ENCODE peak calls at places on chromosomes 3 and 15, in nine cellular contexts. J is hepatocyte, I is WTC11, X is glutamatergic neuron, R is tibial artery, Q is adrenal gland, Y is endothelial cell, W is fibroblast of the aortic adventitia, M is tibial nerve. S is an unnamed sample.

GRCh38 chr3:186790261-186790981 is 7.0 kb downstream of the EIF4A2 start:
- DNase-seq in J (no peak), I (no peak), X (no peak), R (no peak), Q (no peak), Y (no peak), W (peak; percentile 67), M (no peak), S (no peak)

GRCh38 chr3:126913524-126913923 is 69.4 kb upstream of the PLXNA1 start:
- DNase-seq in J (no peak), I (no peak), X (no peak), R (no peak), Q (no peak), Y (no peak), W (no peak), M (no peak), S (peak; percentile 70)

GRCh38 chr15:75202251-75203016 is 752 bp downstream of the C15orf39 start:
- DNase-seq in J (peak; percentile 90), I (peak; percentile 62), X (peak; percentile 62), R (peak; percentile 94), Q (peak; percentile 90), Y (peak; percentile 41), W (peak; percentile 73), M (peak; percentile 63), S (peak; percentile 83)

GRCh38 chr3:37812497-37812896 is 49.2 kb upstream of the CTDSPL start:
- DNase-seq in J (no peak), I (no peak), X (no peak), R (peak; percentile 85), Q (no peak), Y (no peak), W (peak; percentile 65), M (no peak), S (no peak)

GRCh38 chr15:43918717-43919116 is 91.9 kb downstream of the WDR76 start:
- DNase-seq in J (no peak), I (no peak), X (no peak), R (no peak), Q (no peak), Y (no peak), W (no peak), M (no peak), S (no peak)

GRCh38 chr3:73513260-73513659 is 111.5 kb downstream of the PDZRN3 start:
- DNase-seq in J (peak; percentile 86), I (no peak), X (no peak), R (no peak), Q (no peak), Y (no peak), W (no peak), M (no peak), S (peak; percentile 5)

GRCh38 chr3:71010731-71011455 is 572.6 kb downstream of the FOXP1 start:
- DNase-seq in J (no peak), I (no peak), X (no peak), R (no peak), Q (no peak), Y (no peak), W (no peak), M (no peak), S (peak; percentile 18)

GRCh38 chr15:49308686-49309085 is 114.4 kb upstream of the FGF7 start:
- DNase-seq in J (no peak), I (no peak), X (no peak), R (no peak), Q (no peak), Y (no peak), W (no peak), M (no peak), S (no peak)

GRCh38 chr3:17103579-17103978 is 218.8 kb downstream of the PLCL2 start:
- DNase-seq in J (no peak), I (no peak), X (no peak), R (no peak), Q (no peak), Y (no peak), W (no peak), M (no peak), S (no peak)

GRCh38 chr3:119555309-119555735 is 4.1 kb downstream of the CD80 start:
- DNase-seq in J (no peak), I (no peak), X (no peak), R (no peak), Q (no peak), Y (no peak), W (no peak), M (no peak), S (no peak)

GRCh38 chr15:62506217-62506805 is 341.2 kb upstream of the C2CD4B start:
- DNase-seq in J (peak; percentile 23), I (no peak), X (no peak), R (no peak), Q (no peak), Y (no peak), W (peak; percentile 93), M (no peak), S (no peak)

GRCh38 chr3:45343947-45344346 is 44.4 kb upstream of the LARS2 start:
- DNase-seq in J (no peak), I (no peak), X (no peak), R (no peak), Q (no peak), Y (no peak), W (peak; percentile 21), M (no peak), S (no peak)

GRCh38 chr15:41332788-41333527 is at the start of gene NUSAP1:
- DNase-seq in J (peak; percentile 24), I (peak; percentile 70), X (peak; percentile 52), R (peak; percentile 67), Q (no peak), Y (no peak), W (no peak), M (no peak), S (no peak)

GRCh38 chr15:48939686-48940085 is 24.0 kb downstream of the SHC4 start:
- DNase-seq in J (peak; percentile 43), I (no peak), X (no peak), R (no peak), Q (no peak), Y (no peak), W (peak; percentile 98), M (no peak), S (no peak)

GRCh38 chr3:106957021-106957420 is 420.2 kb upstream of the CCDC54 start:
- DNase-seq in J (no peak), I (no peak), X (no peak), R (no peak), Q (no peak), Y (no peak), W (peak; percentile 34), M (no peak), S (no peak)

GRCh38 chr15:31255732-31256384 is 70.8 kb upstream of the KLF13 start:
- DNase-seq in J (no peak), I (no peak), X (no peak), R (no peak), Q (no peak), Y (no peak), W (no peak), M (no peak), S (no peak)

GRCh38 chr3:40505599-40506462 is at the start of gene ZNF620:
- DNase-seq in J (peak; percentile 92), I (peak; percentile 88), X (peak; percentile 88), R (peak; percentile 90), Q (peak; percentile 92), Y (peak; percentile 76), W (peak; percentile 44), M (peak; percentile 18), S (peak; percentile 87)
- TF ChIP-seq CTCF in J (peak; percentile 49), I (no peak), X (no peak), R (no peak), Q (no peak), Y (no peak), W (peak; percentile 30), M (no peak), S (no peak)

GRCh38 chr3:60120245-60120644 is 1070.4 kb upstream of the CFAP20DC start:
- DNase-seq in J (no peak), I (no peak), X (no peak), R (no peak), Q (no peak), Y (no peak), W (no peak), M (no peak), S (no peak)

GRCh38 chr3:60131607-60132006 is 1081.8 kb upstream of the CFAP20DC start:
- DNase-seq in J (no peak), I (no peak), X (no peak), R (no peak), Q (no peak), Y (no peak), W (no peak), M (no peak), S (no peak)

GRCh38 chr3:60126905-60127304 is 1077.1 kb upstream of the CFAP20DC start:
- DNase-seq in J (no peak), I (no peak), X (no peak), R (no peak), Q (no peak), Y (no peak), W (no peak), M (no peak), S (no peak)

DNA sequence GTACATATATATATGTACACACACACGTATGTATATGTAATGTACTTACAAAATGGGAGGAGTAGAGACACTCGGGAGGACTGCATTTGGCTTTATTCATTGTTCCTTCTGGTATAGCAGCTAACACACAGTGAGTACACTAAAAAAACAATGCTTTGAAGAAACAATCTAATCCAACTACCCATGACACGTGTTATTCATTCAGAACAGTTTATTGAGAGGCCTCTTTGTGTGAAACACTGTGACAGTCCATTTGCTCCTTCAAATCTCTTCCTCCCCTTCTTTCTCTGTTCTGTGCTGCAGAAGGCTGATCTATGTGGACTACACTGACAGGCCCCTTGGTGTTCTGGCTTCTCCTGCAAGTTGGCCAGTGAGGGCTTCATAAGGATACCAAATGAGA is 1075.9 kb upstream of the CFAP20DC start:
- DNase-seq in J (no peak), I (no peak), X (no peak), R (no peak), Q (no peak), Y (no peak), W (no peak), M (no peak), S (no peak)
- TF ChIP-seq CTCF in J (no peak), I (no peak), X (no peak), R (no peak), Q (no peak), Y (no peak), W (no peak), M (no peak), S (no peak)

DNA sequence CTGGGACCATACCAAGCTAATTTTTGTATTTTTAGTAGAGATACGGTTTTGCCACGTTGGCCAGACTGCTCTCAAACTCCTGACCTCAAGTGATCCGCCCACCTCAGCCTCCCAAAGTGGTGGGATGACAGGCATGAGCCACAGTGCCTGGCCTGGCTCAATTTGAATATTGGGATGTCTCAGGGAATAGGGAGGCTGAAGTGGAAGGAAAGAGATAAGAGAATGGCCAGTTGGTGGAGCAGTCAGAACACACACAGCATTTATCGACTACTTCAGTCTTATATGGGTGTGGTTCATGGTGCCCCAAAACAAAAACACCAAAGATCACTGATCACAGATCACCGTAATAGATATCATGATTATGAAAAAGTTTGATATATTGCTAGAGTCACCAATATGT is 144.4 kb downstream of the GMNC start:
- DNase-seq in J (no peak), I (peak; percentile 16), X (no peak), R (no peak), Q (no peak), Y (no peak), W (no peak), M (no peak), S (no peak)
- TF ChIP-seq CTCF in J (no peak), I (no peak), X (no peak), R (no peak), Q (no peak), Y (no peak), W (no peak), M (no peak), S (no peak)

DNA sequence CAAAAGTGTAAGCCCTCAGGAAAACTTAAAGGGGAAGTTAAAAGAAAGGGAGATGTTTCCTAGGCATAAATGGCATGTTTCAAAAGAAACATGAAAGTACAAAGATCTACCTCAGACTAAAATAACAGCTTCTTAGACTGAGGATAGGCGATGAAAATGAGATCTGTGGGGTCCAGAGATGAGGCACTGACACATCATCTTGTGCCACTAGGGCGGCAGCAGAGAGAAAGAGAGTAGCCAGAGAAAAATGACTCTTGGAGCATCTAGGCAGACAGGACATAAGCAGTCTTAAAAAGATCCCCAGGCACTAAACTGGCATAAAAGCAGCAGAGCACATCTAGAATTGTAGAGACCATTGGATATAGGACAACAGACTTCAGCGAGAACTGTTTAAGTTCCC is 42.5 kb upstream of the RFX7 start:
- DNase-seq in J (no peak), I (peak; percentile 47), X (no peak), R (no peak), Q (no peak), Y (no peak), W (no peak), M (no peak), S (peak; percentile 50)
- TF ChIP-seq CTCF in J (no peak), I (no peak), X (no peak), R (no peak), Q (no peak), Y (peak; percentile 47), W (no peak), M (no peak), S (peak; percentile 75)

S was measured in Calu3.